ENCODE peak calls at places on chromosome 2, in ten cellular contexts. S is mucosa of descending colon; O is fibroblast of the aortic adventitia; C is epithelial cell of esophagus; N is immature natural killer cell; M is right atrium auricular region; I is NCI-H146; F is C1 segment of cervical spinal cord; Y is activated effector memory CD4-positive, alpha-beta T cell treated with anti-CD3 and anti-CD28 coated beads, Interleukin-2, amount 50 U/mL, for 16 hours; L is activated naive CD8-positive, alpha-beta T cell treated with anti-CD3 and anti-CD28 coated beads, Interleukin-2, amount 50 U/mL, for 16 hours. R is an unnamed sample.

GRCh38 chr2:223095207-223095606 is 43.2 kb downstream of the KCNE4 start:
- DNase-seq in S (no peak), O (no peak), C (no peak), N (no peak), M (no peak), I (no peak), F (no peak), Y (no peak), L (no peak), R (no peak)

GRCh38 chr2:168515502-168515901 is 59.4 kb downstream of the CERS6 start:
- DNase-seq in S (no peak), O (peak), C (peak), N (no peak), M (no peak), I (no peak), F (no peak), Y (no peak), L (no peak), R (no peak)

GRCh38 chr2:63497561-63497960 is 90.7 kb downstream of the WDPCP start:
- DNase-seq in S (no peak), O (no peak), C (peak), N (no peak), M (no peak), I (no peak), F (no peak), Y (no peak), L (no peak), R (no peak)

GRCh38 chr2:73970850-73971471 is 13.7 kb upstream of the TET3 start:
- DNase-seq in S (peak), O (peak), C (no peak), N (peak), M (no peak), I (no peak), F (peak), Y (peak), L (no peak), R (peak)

GRCh38 chr2:230475143-230475542 is 59.1 kb downstream of the SP100 start:
- DNase-seq in S (no peak), O (no peak), C (no peak), N (no peak), M (no peak), I (no peak), F (no peak), Y (no peak), L (no peak), R (no peak)

GRCh38 chr2:214674278-214674677 is 135.2 kb downstream of the BARD1 start:
- DNase-seq in S (no peak), O (no peak), C (no peak), N (no peak), M (no peak), I (no peak), F (no peak), Y (no peak), L (no peak), R (no peak)

GRCh38 chr2:28335666-28336065 is 57.0 kb upstream of the FOSL2 start:
- DNase-seq in S (no peak), O (no peak), C (no peak), N (no peak), M (no peak), I (no peak), F (no peak), Y (no peak), L (no peak), R (no peak)

GRCh38 chr2:230660294-230661060 is 52.2 kb upstream of the CAB39 start:
- DNase-seq in S (peak), O (no peak), C (no peak), N (peak), M (peak), I (no peak), F (peak), Y (peak), L (no peak), R (peak)

GRCh38 chr2:9110346-9110884 is 96.2 kb upstream of the ASAP2 start:
- DNase-seq in S (no peak), O (no peak), C (no peak), N (no peak), M (no peak), I (no peak), F (no peak), Y (no peak), L (no peak), R (no peak)

GRCh38 chr2:238158807-238159539 is at the start of gene ERFE:
- DNase-seq in S (peak), O (no peak), C (peak), N (peak), M (no peak), I (peak), F (no peak), Y (peak), L (no peak), R (no peak)

GRCh38 chr2:207513577-207514257 is 16.0 kb upstream of the CREB1 start:
- DNase-seq in S (no peak), O (peak), C (peak), N (no peak), M (no peak), I (no peak), F (no peak), Y (no peak), L (no peak), R (no peak)

GRCh38 chr2:173934895-173935294 is 30.3 kb downstream of the SP3 start:
- DNase-seq in S (no peak), O (no peak), C (peak), N (no peak), M (no peak), I (peak), F (no peak), Y (no peak), L (no peak), R (no peak)

GRCh38 chr2:189633392-189633811 is 27.9 kb upstream of the ASNSD1 start:
- DNase-seq in S (no peak), O (peak), C (peak), N (no peak), M (no peak), I (no peak), F (no peak), Y (no peak), L (no peak), R (no peak)

GRCh38 chr2:61328707-61329251 is 142.1 kb downstream of the USP34 start:
- DNase-seq in S (peak), O (no peak), C (peak), N (no peak), M (no peak), I (no peak), F (no peak), Y (no peak), L (no peak), R (no peak)

GRCh38 chr2:149015926-149016563 is 22.5 kb upstream of the LYPD6B start:
- DNase-seq in S (no peak), O (no peak), C (no peak), N (no peak), M (no peak), I (no peak), F (no peak), Y (no peak), L (no peak), R (no peak)

GRCh38 chr2:71610671-71611070 is 157.3 kb downstream of the DYSF start:
- DNase-seq in S (peak), O (no peak), C (no peak), N (no peak), M (peak), I (no peak), F (no peak), Y (peak), L (no peak), R (no peak)

GRCh38 chr2:218476676-218477075 is 57.8 kb downstream of the VIL1 start:
- DNase-seq in S (no peak), O (no peak), C (no peak), N (no peak), M (no peak), I (no peak), F (no peak), Y (no peak), L (no peak), R (no peak)

GRCh38 chr2:27021253-27021801 is 11.4 kb upstream of the TMEM214 start:
- DNase-seq in S (peak), O (peak), C (no peak), N (no peak), M (no peak), I (no peak), F (no peak), Y (no peak), L (no peak), R (no peak)

GRCh38 chr2:8546319-8547283 is 135.3 kb upstream of the ID2 start:
- DNase-seq in S (no peak), O (no peak), C (no peak), N (no peak), M (no peak), I (no peak), F (no peak), Y (peak), L (no peak), R (peak)

R was measured in CD14-positive monocyte.